ENCODE peak calls at places on chromosome 21, in four cellular contexts. T is AG04450, S is GM04504, I is cardiac fibroblast. H is an unnamed sample.

GRCh38 chr21:46182548-46183336 is 1.5 kb downstream of the SPATC1L start:
- DNase-seq in T (no peak), S (no peak), I (no peak), H (no peak)

GRCh38 chr21:36754241-36754881 is 55.4 kb downstream of the SIM2 start:
- DNase-seq in T (no peak), S (no peak), I (no peak), H (no peak)

GRCh38 chr21:32712043-32712442 is 15.8 kb downstream of the SYNJ1 start:
- DNase-seq in T (no peak), S (no peak), I (no peak), H (no peak)

GRCh38 chr21:26946744-26947446 is 20.0 kb downstream of the ADAMTS5 start:
- DNase-seq in T (no peak), S (no peak), I (no peak), H (no peak)

GRCh38 chr21:28761709-28762356 is 230.8 kb downstream of the LTN1 start:
- DNase-seq in T (no peak), S (no peak), I (no peak), H (no peak)

GRCh38 chr21:43369596-43370090 is 57.3 kb downstream of the SIK1 start:
- DNase-seq in T (no peak), S (no peak), I (no peak), H (no peak)

GRCh38 chr21:25586242-25586805 is 21.0 kb downstream of the MRPL39 start:
- DNase-seq in T (no peak), S (no peak), I (no peak), H (no peak)

GRCh38 chr21:31184462-31184861 is 146.2 kb upstream of the KRTAP19-8 start:
- DNase-seq in T (no peak), S (no peak), I (no peak), H (no peak)

GRCh38 chr21:28936036-28936435 is 56.6 kb downstream of the LTN1 start:
- DNase-seq in T (no peak), S (peak; percentile 40), I (no peak), H (no peak)

GRCh38 chr21:39923441-39923840 is 56.2 kb downstream of the PCP4 start:
- DNase-seq in T (no peak), S (no peak), I (no peak), H (no peak)

GRCh38 chr21:15066231-15066577 is 1.4 kb upstream of the NRIP1 start:
- DNase-seq in T (no peak), S (no peak), I (peak; percentile 49), H (no peak)

GRCh38 chr21:33064623-33064996 is 5.3 kb upstream of the OLIG1 start:
- DNase-seq in T (no peak), S (no peak), I (no peak), H (no peak)

GRCh38 chr21:42021751-42022430 is 11.7 kb upstream of the ZBTB21 start:
- DNase-seq in T (no peak), S (no peak), I (no peak), H (peak; percentile 66)

GRCh38 chr21:33101300-33102005 is 31.5 kb downstream of the OLIG1 start:
- DNase-seq in T (no peak), S (no peak), I (no peak), H (no peak)